ENCODE peak calls at places on chromosome 4, in seven cellular contexts. J, R, H, Q, E, K and U are unnamed samples.

GRCh38 chr4:186693159-186693815 is 30.4 kb downstream of the FAT1 start:
- DNase-seq in J (peak; percentile 79), R (peak; percentile 52), H (no peak), Q (no peak), E (no peak), K (peak; percentile 83), U (peak; percentile 66)

GRCh38 chr4:37538931-37539330 is 147.2 kb downstream of the RELL1 start:
- DNase-seq in J (no peak), R (no peak), H (no peak), Q (no peak), E (no peak), K (no peak), U (no peak)

GRCh38 chr4:67765928-67766327 is 11.7 kb upstream of the GNRHR start:
- DNase-seq in J (peak; percentile 58), R (no peak), H (no peak), Q (no peak), E (no peak), K (peak; percentile 26), U (no peak)

GRCh38 chr4:96519291-96519690 is 679.4 kb downstream of the PDHA2 start:
- DNase-seq in J (no peak), R (no peak), H (no peak), Q (no peak), E (no peak), K (peak; percentile 17), U (no peak)

GRCh38 chr4:53421791-53422190 is 44.4 kb downstream of the FIP1L1 start:
- DNase-seq in J (no peak), R (no peak), H (no peak), Q (no peak), E (no peak), K (no peak), U (no peak)

GRCh38 chr4:23788460-23788859 is 101.4 kb downstream of the PPARGC1A start:
- DNase-seq in J (peak; percentile 47), R (no peak), H (no peak), Q (no peak), E (no peak), K (no peak), U (no peak)

GRCh38 chr4:115272185-115272584 is 158.8 kb upstream of the NDST4 start:
- DNase-seq in J (no peak), R (no peak), H (no peak), Q (no peak), E (no peak), K (no peak), U (no peak)

GRCh38 chr4:129543299-129543698 is 447.3 kb downstream of the C4orf33 start:
- DNase-seq in J (no peak), R (no peak), H (no peak), Q (no peak), E (no peak), K (no peak), U (no peak)

GRCh38 chr4:172666711-172667368 is 501.8 kb upstream of the GALNT7 start:
- DNase-seq in J (peak; percentile 15), R (no peak), H (no peak), Q (no peak), E (no peak), K (peak; percentile 19), U (no peak)

GRCh38 chr4:7806080-7806630 is 133.5 kb downstream of the AFAP1 start:
- DNase-seq in J (no peak), R (no peak), H (no peak), Q (no peak), E (no peak), K (no peak), U (no peak)

GRCh38 chr4:187469627-187470026 is 525.9 kb upstream of the ZFP42 start:
- DNase-seq in J (no peak), R (no peak), H (no peak), Q (no peak), E (no peak), K (no peak), U (no peak)

GRCh38 chr4:117010695-117011094 is 74.7 kb downstream of the TRAM1L1 start:
- DNase-seq in J (peak; percentile 39), R (no peak), H (no peak), Q (no peak), E (no peak), K (no peak), U (no peak)

GRCh38 chr4:167339781-167340180 is 105.5 kb upstream of the SPOCK3 start:
- DNase-seq in J (peak; percentile 19), R (no peak), H (no peak), Q (no peak), E (no peak), K (no peak), U (no peak)

GRCh38 chr4:48078862-48079655 is 55.0 kb downstream of the TXK start:
- DNase-seq in J (peak; percentile 35), R (no peak), H (no peak), Q (no peak), E (no peak), K (peak; percentile 23), U (no peak)

GRCh38 chr4:148399004-148399403 is 43.2 kb downstream of the NR3C2 start:
- DNase-seq in J (no peak), R (no peak), H (no peak), Q (no peak), E (no peak), K (no peak), U (no peak)

GRCh38 chr4:184250795-184251679 is 33.4 kb upstream of the ENPP6 start:
- DNase-seq in J (peak; percentile 74), R (peak; percentile 25), H (no peak), Q (no peak), E (peak; percentile 35), K (peak; percentile 65), U (no peak)

GRCh38 chr4:6854098-6854744 is 55.4 kb upstream of the TBC1D14 start:
- DNase-seq in J (no peak), R (no peak), H (no peak), Q (no peak), E (no peak), K (no peak), U (no peak)

GRCh38 chr4:16761031-16761430 is 137.4 kb downstream of the LDB2 start:
- DNase-seq in J (no peak), R (no peak), H (no peak), Q (no peak), E (no peak), K (no peak), U (no peak)

GRCh38 chr4:180059216-180059881 is 2183.9 kb upstream of the TENM3 start:
- DNase-seq in J (peak; percentile 48), R (no peak), H (no peak), Q (peak; percentile 31), E (peak; percentile 28), K (peak; percentile 0), U (peak; percentile 21)

GRCh38 chr4:140706276-140706625 is 49.9 kb downstream of the TBC1D9 start:
- DNase-seq in J (no peak), R (no peak), H (no peak), Q (no peak), E (no peak), K (no peak), U (no peak)

GRCh38 chr4:8525383-8526120 is 54.6 kb upstream of the GPR78 start:
- DNase-seq in J (no peak), R (no peak), H (no peak), Q (no peak), E (no peak), K (no peak), U (no peak)

GRCh38 chr4:162837679-162838078 is 329.0 kb downstream of the NAF1 start:
- DNase-seq in J (peak; percentile 12), R (no peak), H (no peak), Q (no peak), E (no peak), K (no peak), U (no peak)

GRCh38 chr4:146520894-146521542 is 722 bp downstream of the SLC10A7 start:
- DNase-seq in J (peak; percentile 56), R (no peak), H (no peak), Q (no peak), E (no peak), K (peak; percentile 82), U (peak; percentile 30)

GRCh38 chr4:168614316-168615057 is 117.6 kb downstream of the PALLD start:
- DNase-seq in J (no peak), R (no peak), H (no peak), Q (no peak), E (no peak), K (no peak), U (no peak)

GRCh38 chr4:150501983-150502382 is 80.0 kb upstream of the MAB21L2 start:
- DNase-seq in J (peak; percentile 14), R (no peak), H (no peak), Q (no peak), E (no peak), K (peak; percentile 24), U (no peak)

GRCh38 chr4:37999000-37999745 is 39.0 kb downstream of the PTTG2 start:
- DNase-seq in J (no peak), R (no peak), H (no peak), Q (no peak), E (peak; percentile 74), K (no peak), U (peak; percentile 59)

GRCh38 chr4:148214529-148215166 is 227.6 kb downstream of the NR3C2 start:
- DNase-seq in J (peak; percentile 10), R (no peak), H (no peak), Q (no peak), E (no peak), K (peak; percentile 8), U (no peak)

GRCh38 chr4:107863850-107864371 is 39.2 kb downstream of the SGMS2 start:
- DNase-seq in J (peak; percentile 65), R (no peak), H (no peak), Q (no peak), E (no peak), K (peak; percentile 64), U (peak; percentile 47)

GRCh38 chr4:70722199-70722791 is 531 bp downstream of the RUFY3 start:
- DNase-seq in J (peak; percentile 73), R (no peak), H (peak; percentile 9), Q (no peak), E (peak; percentile 44), K (peak; percentile 87), U (no peak)

GRCh38 chr4:109214622-109215350 is 87.7 kb downstream of the COL25A1 start:
- DNase-seq in J (no peak), R (no peak), H (no peak), Q (no peak), E (no peak), K (peak; percentile 10), U (no peak)

GRCh38 chr4:27917381-27917780 is 1056.7 kb downstream of the STIM2 start:
- DNase-seq in J (no peak), R (no peak), H (no peak), Q (no peak), E (no peak), K (no peak), U (no peak)

GRCh38 chr4:71260544-71260943 is 78.3 kb upstream of the SLC4A4 start:
- DNase-seq in J (no peak), R (no peak), H (no peak), Q (no peak), E (no peak), K (no peak), U (no peak)

GRCh38 chr4:152090543-152090942 is 329.7 kb upstream of the GATB start:
- DNase-seq in J (peak; percentile 3), R (no peak), H (no peak), Q (no peak), E (no peak), K (no peak), U (no peak)